ENCODE peak calls at places on chromosomes 7 and 10, in five cellular contexts. T, P, S, W and C are unnamed samples.

GRCh38 chr7:23696916-23697441 is 13.0 kb upstream of the STK31 start:
- DNase-seq in W (peak), P (peak), S (no peak), T (peak), C (peak)

GRCh38 chr7:150390206-150390605 is 11.1 kb downstream of the ZNF775 start:
- DNase-seq in T (no peak), W (no peak), S (no peak), P (peak), C (no peak)

GRCh38 chr7:114944742-114945625 is 23.1 kb downstream of the MDFIC start:
- DNase-seq in P (no peak), S (no peak), W (peak), T (no peak), C (no peak)

GRCh38 chr10:60414877-60415585 is 25.4 kb upstream of the ANK3 start:
- DNase-seq in P (no peak), W (peak), S (no peak), T (peak), C (no peak)

GRCh38 chr7:64999165-65000004 is 7.1 kb downstream of the ERV3-1 start:
- DNase-seq in P (no peak), T (peak), W (no peak), S (no peak), C (no peak)

GRCh38 chr10:97635577-97635976 is 2.3 kb upstream of the MORN4 start:
- DNase-seq in S (no peak), W (no peak), T (no peak), P (no peak), C (no peak)

GRCh38 chr10:423167-423566 is 266.3 kb downstream of the DIP2C start:
- DNase-seq in T (no peak), S (peak), P (no peak), W (no peak), C (no peak)

GRCh38 chr10:58513189-58514101 is 773 bp downstream of the BICC1 start:
- DNase-seq in W (peak), P (peak), T (peak), S (no peak), C (peak)

GRCh38 chr7:74575083-74575803 is 82.3 kb upstream of the GTF2I start:
- DNase-seq in S (no peak), W (no peak), T (peak), P (no peak), C (no peak)

GRCh38 chr7:29113384-29114102 is 32.8 kb downstream of the CPVL start:
- DNase-seq in W (no peak), P (no peak), S (no peak), T (peak), C (peak)

GRCh38 chr10:133275683-133276092 is 980 bp downstream of the ADAM8 start:
- DNase-seq in T (no peak), W (no peak), S (no peak), P (no peak), C (no peak)